ENCODE peak calls at places on chromosome 15, in eight cellular contexts. One of them, this sample, is unnamed. For H3K4me1, the result is how much of the 10 kb centered on the place peaks cover.

GRCh38 chr15:52424856-52425431 is 103.7 kb downstream of the MYO5A start:
- DNase-seq in spleen: no peak
- DNase-seq in HCT116: no peak
- DNase-seq in CD4-positive, CD25-positive, alpha-beta regulatory T cell: no peak
- DNase-seq in cardiac muscle cell: no peak
- DNase-seq in heart right ventricle: no peak
- DNase-seq in stomach: no peak
- DNase-seq in MM.1S: no peak
- DNase-seq in this sample: no peak

GRCh38 chr15:81612631-81613030 is 238.6 kb upstream of the TMC3 start:
- DNase-seq in CD4-positive, CD25-positive, alpha-beta regulatory T cell: no peak
- DNase-seq in MM.1S: no peak
- DNase-seq in heart right ventricle: no peak
- DNase-seq in spleen: no peak
- DNase-seq in HCT116: no peak
- DNase-seq in stomach: no peak
- DNase-seq in cardiac muscle cell: no peak
- DNase-seq in this sample: no peak

GRCh38 chr15:50210462-50211264 is 28.7 kb downstream of the SLC27A2 start:
- DNase-seq in spleen: no peak
- DNase-seq in HCT116: no peak
- DNase-seq in stomach: peak
- DNase-seq in CD4-positive, CD25-positive, alpha-beta regulatory T cell: no peak
- DNase-seq in heart right ventricle: no peak
- DNase-seq in cardiac muscle cell: no peak
- DNase-seq in MM.1S: no peak
- DNase-seq in this sample: no peak

GRCh38 chr15:90264649-90265048 is 823 bp upstream of the NGRN start:
- DNase-seq in cardiac muscle cell: no peak
- DNase-seq in HCT116: no peak
- DNase-seq in MM.1S: peak
- DNase-seq in heart right ventricle: peak
- DNase-seq in stomach: peak
- DNase-seq in spleen: peak
- DNase-seq in CD4-positive, CD25-positive, alpha-beta regulatory T cell: peak
- DNase-seq in this sample: no peak

GRCh38 chr15:97101572-97101971 is 771.1 kb downstream of the NR2F2 start:
- DNase-seq in stomach: no peak
- DNase-seq in HCT116: no peak
- DNase-seq in spleen: no peak
- DNase-seq in CD4-positive, CD25-positive, alpha-beta regulatory T cell: no peak
- DNase-seq in MM.1S: no peak
- DNase-seq in heart right ventricle: no peak
- DNase-seq in cardiac muscle cell: no peak
- DNase-seq in this sample: no peak

GRCh38 chr15:63288778-63289378 is 11.5 kb downstream of the APH1B start:
- DNase-seq in MM.1S: peak
- DNase-seq in spleen: no peak
- DNase-seq in HCT116: peak
- DNase-seq in stomach: no peak
- DNase-seq in heart right ventricle: no peak
- DNase-seq in cardiac muscle cell: peak
- DNase-seq in CD4-positive, CD25-positive, alpha-beta regulatory T cell: peak
- DNase-seq in this sample: no peak

GRCh38 chr15:49044761-49045571 is 1.3 kb downstream of the SECISBP2L start:
- DNase-seq in MM.1S: no peak
- DNase-seq in spleen: no peak
- DNase-seq in HCT116: no peak
- DNase-seq in cardiac muscle cell: peak
- DNase-seq in heart right ventricle: no peak
- DNase-seq in stomach: no peak
- DNase-seq in CD4-positive, CD25-positive, alpha-beta regulatory T cell: no peak
- DNase-seq in this sample: no peak

GRCh38 chr15:62752687-62753517 is 289.6 kb upstream of the TPM1 start:
- DNase-seq in spleen: no peak
- DNase-seq in CD4-positive, CD25-positive, alpha-beta regulatory T cell: no peak
- DNase-seq in HCT116: no peak
- DNase-seq in stomach: no peak
- DNase-seq in MM.1S: no peak
- DNase-seq in heart right ventricle: no peak
- DNase-seq in cardiac muscle cell: no peak
- DNase-seq in this sample: no peak

GRCh38 chr15:85926834-85927233 is 132.1 kb upstream of the KLHL25 start:
- DNase-seq in MM.1S: no peak
- DNase-seq in CD4-positive, CD25-positive, alpha-beta regulatory T cell: no peak
- DNase-seq in HCT116: no peak
- DNase-seq in spleen: no peak
- DNase-seq in stomach: no peak
- DNase-seq in heart right ventricle: no peak
- DNase-seq in cardiac muscle cell: no peak
- DNase-seq in this sample: no peak

GRCh38 chr15:47374222-47374621 is 343.1 kb upstream of the SEMA6D start:
- DNase-seq in heart right ventricle: no peak
- DNase-seq in HCT116: no peak
- DNase-seq in stomach: no peak
- DNase-seq in spleen: no peak
- DNase-seq in cardiac muscle cell: peak
- DNase-seq in MM.1S: no peak
- DNase-seq in CD4-positive, CD25-positive, alpha-beta regulatory T cell: no peak
- DNase-seq in this sample: no peak

GRCh38 chr15:63210151-63211051 is 21.0 kb downstream of the RAB8B start:
- DNase-seq in MM.1S: no peak
- DNase-seq in stomach: no peak
- DNase-seq in CD4-positive, CD25-positive, alpha-beta regulatory T cell: no peak
- DNase-seq in HCT116: no peak
- DNase-seq in spleen: no peak
- DNase-seq in cardiac muscle cell: no peak
- DNase-seq in heart right ventricle: no peak
- DNase-seq in this sample: no peak

GRCh38 chr15:27095809-27096580 is 125.0 kb downstream of the GABRG3 start:
- DNase-seq in spleen: no peak
- DNase-seq in stomach: no peak
- DNase-seq in heart right ventricle: no peak
- DNase-seq in HCT116: no peak
- DNase-seq in CD4-positive, CD25-positive, alpha-beta regulatory T cell: no peak
- DNase-seq in cardiac muscle cell: peak
- DNase-seq in MM.1S: no peak
- DNase-seq in this sample: no peak

GRCh38 chr15:27844018-27844666 is 255.0 kb downstream of the OCA2 start:
- DNase-seq in cardiac muscle cell: peak
- DNase-seq in spleen: no peak
- DNase-seq in MM.1S: no peak
- DNase-seq in HCT116: no peak
- DNase-seq in CD4-positive, CD25-positive, alpha-beta regulatory T cell: no peak
- DNase-seq in stomach: no peak
- DNase-seq in heart right ventricle: no peak
- DNase-seq in this sample: no peak

GRCh38 chr15:96344120-96344705 is 13.7 kb downstream of the NR2F2 start:
- DNase-seq in MM.1S: no peak
- DNase-seq in spleen: no peak
- DNase-seq in cardiac muscle cell: no peak
- DNase-seq in CD4-positive, CD25-positive, alpha-beta regulatory T cell: no peak
- DNase-seq in stomach: no peak
- DNase-seq in heart right ventricle: no peak
- DNase-seq in HCT116: no peak
- DNase-seq in this sample: no peak

GRCh38 chr15:86759766-86760165 is 680.1 kb downstream of the AGBL1 start:
- DNase-seq in spleen: no peak
- DNase-seq in cardiac muscle cell: no peak
- DNase-seq in CD4-positive, CD25-positive, alpha-beta regulatory T cell: no peak
- DNase-seq in stomach: no peak
- DNase-seq in MM.1S: no peak
- DNase-seq in heart right ventricle: no peak
- DNase-seq in HCT116: no peak
- DNase-seq in this sample: no peak

GRCh38 chr15:23565395-23566069 is at the start of gene MKRN3:
- DNase-seq in heart right ventricle: no peak
- DNase-seq in CD4-positive, CD25-positive, alpha-beta regulatory T cell: peak
- DNase-seq in MM.1S: no peak
- DNase-seq in stomach: no peak
- DNase-seq in HCT116: peak
- DNase-seq in cardiac muscle cell: peak
- DNase-seq in spleen: no peak
- DNase-seq in this sample: peak

GRCh38 chr15:100930306-100930848 is 11.2 kb downstream of the LRRK1 start:
- DNase-seq in MM.1S: no peak
- DNase-seq in cardiac muscle cell: no peak
- DNase-seq in spleen: no peak
- DNase-seq in stomach: no peak
- DNase-seq in HCT116: no peak
- DNase-seq in CD4-positive, CD25-positive, alpha-beta regulatory T cell: no peak
- DNase-seq in heart right ventricle: no peak
- DNase-seq in this sample: no peak

GRCh38 chr15:39448409-39448808 is 132.5 kb upstream of the THBS1 start:
- DNase-seq in spleen: no peak
- DNase-seq in HCT116: no peak
- DNase-seq in stomach: no peak
- DNase-seq in CD4-positive, CD25-positive, alpha-beta regulatory T cell: no peak
- DNase-seq in heart right ventricle: no peak
- DNase-seq in cardiac muscle cell: no peak
- DNase-seq in MM.1S: no peak
- DNase-seq in this sample: no peak

GRCh38 chr15:63083541-63083940 is 38.1 kb upstream of the LACTB start:
- DNase-seq in heart right ventricle: no peak
- DNase-seq in stomach: no peak
- DNase-seq in cardiac muscle cell: no peak
- DNase-seq in HCT116: no peak
- DNase-seq in MM.1S: no peak
- DNase-seq in CD4-positive, CD25-positive, alpha-beta regulatory T cell: no peak
- DNase-seq in spleen: no peak
- DNase-seq in this sample: no peak

GRCh38 chr15:29437888-29438713 is 168.5 kb upstream of the NSMCE3 start:
- DNase-seq in MM.1S: no peak
- DNase-seq in spleen: no peak
- DNase-seq in stomach: no peak
- DNase-seq in heart right ventricle: no peak
- DNase-seq in CD4-positive, CD25-positive, alpha-beta regulatory T cell: no peak
- DNase-seq in HCT116: no peak
- DNase-seq in cardiac muscle cell: no peak
- DNase-seq in this sample: no peak

GRCh38 chr15:34708422-34708821 is 46.4 kb downstream of the GJD2 start:
- DNase-seq in HCT116: peak
- DNase-seq in heart right ventricle: no peak
- DNase-seq in spleen: no peak
- DNase-seq in CD4-positive, CD25-positive, alpha-beta regulatory T cell: peak
- DNase-seq in MM.1S: peak
- DNase-seq in cardiac muscle cell: peak
- DNase-seq in stomach: no peak
- DNase-seq in this sample: no peak

GRCh38 chr15:73927476-73928240 is 1.4 kb downstream of the LOXL1 start:
- DNase-seq in heart right ventricle: no peak
- DNase-seq in cardiac muscle cell: peak
- DNase-seq in stomach: peak
- DNase-seq in HCT116: peak
- DNase-seq in MM.1S: peak
- DNase-seq in CD4-positive, CD25-positive, alpha-beta regulatory T cell: peak
- DNase-seq in spleen: peak
- DNase-seq in this sample: peak
- H3K4me1 ChIP-seq in heart right ventricle: half or more
- H3K4me1 ChIP-seq in cardiac muscle cell: under half
- H3K4me1 ChIP-seq in stomach: half or more
- H3K4me1 ChIP-seq in HCT116: under half
- H3K4me1 ChIP-seq in MM.1S: under half
- H3K4me1 ChIP-seq in CD4-positive, CD25-positive, alpha-beta regulatory T cell: half or more
- H3K4me1 ChIP-seq in spleen: half or more
- H3K4me1 ChIP-seq in this sample: under half

DNA sequence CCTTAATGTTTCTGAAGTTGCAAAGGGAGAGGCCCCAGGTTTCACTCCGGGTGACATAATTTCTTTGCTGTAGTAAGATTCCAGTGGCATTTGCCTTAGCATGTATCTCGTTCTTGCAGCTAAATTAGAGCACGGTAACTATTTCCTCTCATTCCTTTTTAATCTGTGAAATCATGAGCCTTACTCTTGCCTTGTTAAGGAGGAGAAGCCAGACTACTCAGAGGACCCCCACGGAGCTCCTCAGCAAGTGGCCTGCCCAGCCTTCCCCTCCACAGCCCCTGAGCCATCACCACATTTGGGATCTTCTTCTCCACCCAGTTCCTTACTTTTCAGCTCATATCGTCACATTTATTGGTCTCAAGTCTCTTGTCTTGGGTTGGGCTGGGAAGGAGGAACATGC is 54.2 kb downstream of the ABHD2 start:
- DNase-seq in CD4-positive, CD25-positive, alpha-beta regulatory T cell: no peak
- DNase-seq in MM.1S: no peak
- DNase-seq in cardiac muscle cell: no peak
- DNase-seq in HCT116: no peak
- DNase-seq in spleen: no peak
- DNase-seq in stomach: no peak
- DNase-seq in heart right ventricle: no peak
- DNase-seq in this sample: no peak
- H3K4me3 ChIP-seq in CD4-positive, CD25-positive, alpha-beta regulatory T cell: no peak
- H3K4me3 ChIP-seq in MM.1S: no peak
- H3K4me3 ChIP-seq in cardiac muscle cell: no peak
- H3K4me3 ChIP-seq in HCT116: no peak
- H3K4me3 ChIP-seq in spleen: no peak
- H3K4me3 ChIP-seq in stomach: no peak
- H3K4me3 ChIP-seq in heart right ventricle: no peak
- H3K4me3 ChIP-seq in this sample: no peak

DNA sequence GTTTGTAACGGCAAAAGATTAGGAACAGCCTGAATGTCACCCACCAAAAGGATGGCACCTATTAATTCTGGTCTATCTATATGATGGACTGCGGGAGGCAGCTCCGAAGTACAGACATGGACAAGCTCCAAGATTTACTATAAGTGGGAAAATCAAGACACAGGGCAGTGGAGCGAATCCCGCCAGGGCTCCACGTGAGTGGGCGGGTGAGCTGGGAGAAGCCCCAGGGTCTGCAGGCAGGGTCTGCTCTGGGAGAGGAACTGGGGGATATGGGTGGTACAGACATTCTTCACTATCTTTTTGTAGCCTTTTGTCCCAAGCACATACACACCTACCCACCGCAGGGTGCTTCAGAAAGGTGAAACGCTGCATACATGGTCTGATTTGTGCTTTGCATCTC is 38.2 kb upstream of the SPTBN5 start:
- DNase-seq in MM.1S: no peak
- DNase-seq in stomach: no peak
- DNase-seq in CD4-positive, CD25-positive, alpha-beta regulatory T cell: no peak
- DNase-seq in spleen: no peak
- DNase-seq in HCT116: no peak
- DNase-seq in cardiac muscle cell: no peak
- DNase-seq in heart right ventricle: no peak
- DNase-seq in this sample: no peak
- H3K4me1 ChIP-seq in MM.1S: under half
- H3K4me1 ChIP-seq in stomach: half or more
- H3K4me1 ChIP-seq in CD4-positive, CD25-positive, alpha-beta regulatory T cell: under half
- H3K4me1 ChIP-seq in spleen: half or more
- H3K4me1 ChIP-seq in HCT116: under half
- H3K4me1 ChIP-seq in cardiac muscle cell: under half
- H3K4me1 ChIP-seq in heart right ventricle: half or more
- H3K4me1 ChIP-seq in this sample: under half

DNA sequence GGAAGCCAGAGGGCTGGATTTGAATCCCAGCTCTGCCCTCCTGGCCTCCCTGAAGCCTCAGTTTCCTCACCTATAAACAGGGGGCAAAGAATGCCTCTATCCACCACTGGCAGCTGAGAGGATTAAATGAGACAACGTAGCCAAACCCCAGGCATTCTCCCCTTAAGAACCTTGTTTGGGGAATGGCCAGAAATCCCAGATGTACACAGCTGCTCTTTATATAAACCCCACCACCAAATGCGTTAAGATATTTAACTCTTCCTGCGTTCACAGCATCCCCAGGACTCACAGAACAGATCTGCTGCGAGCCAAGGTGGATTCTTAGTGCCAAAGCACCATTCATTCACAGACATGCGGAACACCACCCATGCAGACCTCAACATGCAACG is 5.3 kb downstream of the TLE3 start:
- DNase-seq in spleen: no peak
- DNase-seq in HCT116: no peak
- DNase-seq in MM.1S: no peak
- DNase-seq in CD4-positive, CD25-positive, alpha-beta regulatory T cell: no peak
- DNase-seq in stomach: no peak
- DNase-seq in heart right ventricle: no peak
- DNase-seq in cardiac muscle cell: peak
- DNase-seq in this sample: no peak
- H3K4me3 ChIP-seq in spleen: no peak
- H3K4me3 ChIP-seq in HCT116: no peak
- H3K4me3 ChIP-seq in MM.1S: no peak
- H3K4me3 ChIP-seq in CD4-positive, CD25-positive, alpha-beta regulatory T cell: no peak
- H3K4me3 ChIP-seq in stomach: peak
- H3K4me3 ChIP-seq in heart right ventricle: no peak
- H3K4me3 ChIP-seq in cardiac muscle cell: no peak
- H3K4me3 ChIP-seq in this sample: no peak